ENCODE peak calls at places on chromosomes 11 and 22, in eight cellular contexts. One of them, this sample, is unnamed.

GRCh38 chr11:100991541-100991940 is 138.1 kb downstream of the PGR start:
- DNase-seq in T follicular helper cell: no peak
- DNase-seq in neural progenitor cell: no peak
- DNase-seq in HEK293T: no peak
- DNase-seq in GDM1: no peak
- DNase-seq in stimulated activated CD8-positive, alpha-beta memory T cell treated with anti-CD3 and anti-CD28 coated beads, Interleukin-12 subunit alpha, Interleukin-12 subunit beta, amount 100 ng/mL, for 1 hour: no peak
- DNase-seq in fibroblast of the aortic adventitia: no peak
- DNase-seq in nephron progenitor cell: no peak
- DNase-seq in this sample: no peak

GRCh38 chr22:38454361-38455062 is 487 bp downstream of the KCNJ4 start:
- DNase-seq in T follicular helper cell: no peak
- DNase-seq in neural progenitor cell: peak
- DNase-seq in HEK293T: no peak
- DNase-seq in GDM1: no peak
- DNase-seq in stimulated activated CD8-positive, alpha-beta memory T cell treated with anti-CD3 and anti-CD28 coated beads, Interleukin-12 subunit alpha, Interleukin-12 subunit beta, amount 100 ng/mL, for 1 hour: no peak
- DNase-seq in fibroblast of the aortic adventitia: no peak
- DNase-seq in nephron progenitor cell: peak
- DNase-seq in this sample: no peak

GRCh38 chr11:100740440-100740839 is 53.4 kb downstream of the ARHGAP42 start:
- DNase-seq in T follicular helper cell: no peak
- DNase-seq in neural progenitor cell: no peak
- DNase-seq in HEK293T: no peak
- DNase-seq in GDM1: no peak
- DNase-seq in stimulated activated CD8-positive, alpha-beta memory T cell treated with anti-CD3 and anti-CD28 coated beads, Interleukin-12 subunit alpha, Interleukin-12 subunit beta, amount 100 ng/mL, for 1 hour: no peak
- DNase-seq in fibroblast of the aortic adventitia: peak
- DNase-seq in nephron progenitor cell: no peak
- DNase-seq in this sample: no peak

GRCh38 chr22:42933783-42934144 is 76.7 kb upstream of the ARFGAP3 start:
- DNase-seq in T follicular helper cell: no peak
- DNase-seq in neural progenitor cell: no peak
- DNase-seq in HEK293T: no peak
- DNase-seq in GDM1: no peak
- DNase-seq in stimulated activated CD8-positive, alpha-beta memory T cell treated with anti-CD3 and anti-CD28 coated beads, Interleukin-12 subunit alpha, Interleukin-12 subunit beta, amount 100 ng/mL, for 1 hour: no peak
- DNase-seq in fibroblast of the aortic adventitia: peak
- DNase-seq in nephron progenitor cell: no peak
- DNase-seq in this sample: peak

GRCh38 chr11:14835491-14836105 is 56.4 kb downstream of the CYP2R1 start:
- DNase-seq in T follicular helper cell: no peak
- DNase-seq in neural progenitor cell: no peak
- DNase-seq in HEK293T: no peak
- DNase-seq in GDM1: no peak
- DNase-seq in stimulated activated CD8-positive, alpha-beta memory T cell treated with anti-CD3 and anti-CD28 coated beads, Interleukin-12 subunit alpha, Interleukin-12 subunit beta, amount 100 ng/mL, for 1 hour: no peak
- DNase-seq in fibroblast of the aortic adventitia: no peak
- DNase-seq in nephron progenitor cell: no peak
- DNase-seq in this sample: no peak

GRCh38 chr11:104618949-104619348 is 279.3 kb downstream of the CASP12 start:
- DNase-seq in T follicular helper cell: no peak
- DNase-seq in neural progenitor cell: no peak
- DNase-seq in HEK293T: no peak
- DNase-seq in GDM1: no peak
- DNase-seq in stimulated activated CD8-positive, alpha-beta memory T cell treated with anti-CD3 and anti-CD28 coated beads, Interleukin-12 subunit alpha, Interleukin-12 subunit beta, amount 100 ng/mL, for 1 hour: no peak
- DNase-seq in fibroblast of the aortic adventitia: no peak
- DNase-seq in nephron progenitor cell: no peak
- DNase-seq in this sample: no peak

GRCh38 chr11:9150501-9150900 is 59.1 kb upstream of the SCUBE2 start:
- DNase-seq in T follicular helper cell: no peak
- DNase-seq in neural progenitor cell: no peak
- DNase-seq in HEK293T: no peak
- DNase-seq in GDM1: no peak
- DNase-seq in stimulated activated CD8-positive, alpha-beta memory T cell treated with anti-CD3 and anti-CD28 coated beads, Interleukin-12 subunit alpha, Interleukin-12 subunit beta, amount 100 ng/mL, for 1 hour: no peak
- DNase-seq in fibroblast of the aortic adventitia: peak
- DNase-seq in nephron progenitor cell: no peak
- DNase-seq in this sample: no peak

GRCh38 chr11:46321757-46322156 is 25.5 kb upstream of the DGKZ start:
- DNase-seq in T follicular helper cell: no peak
- DNase-seq in neural progenitor cell: no peak
- DNase-seq in HEK293T: no peak
- DNase-seq in GDM1: no peak
- DNase-seq in stimulated activated CD8-positive, alpha-beta memory T cell treated with anti-CD3 and anti-CD28 coated beads, Interleukin-12 subunit alpha, Interleukin-12 subunit beta, amount 100 ng/mL, for 1 hour: no peak
- DNase-seq in fibroblast of the aortic adventitia: no peak
- DNase-seq in nephron progenitor cell: no peak
- DNase-seq in this sample: no peak

GRCh38 chr11:2467695-2468055 is 22.9 kb downstream of the KCNQ1 start:
- DNase-seq in T follicular helper cell: no peak
- DNase-seq in neural progenitor cell: no peak
- DNase-seq in HEK293T: no peak
- DNase-seq in GDM1: no peak
- DNase-seq in stimulated activated CD8-positive, alpha-beta memory T cell treated with anti-CD3 and anti-CD28 coated beads, Interleukin-12 subunit alpha, Interleukin-12 subunit beta, amount 100 ng/mL, for 1 hour: no peak
- DNase-seq in fibroblast of the aortic adventitia: no peak
- DNase-seq in nephron progenitor cell: no peak
- DNase-seq in this sample: no peak

GRCh38 chr11:68142028-68142412 is 20.8 kb upstream of the CHKA start:
- DNase-seq in T follicular helper cell: no peak
- DNase-seq in neural progenitor cell: no peak
- DNase-seq in HEK293T: no peak
- DNase-seq in GDM1: peak
- DNase-seq in stimulated activated CD8-positive, alpha-beta memory T cell treated with anti-CD3 and anti-CD28 coated beads, Interleukin-12 subunit alpha, Interleukin-12 subunit beta, amount 100 ng/mL, for 1 hour: peak
- DNase-seq in fibroblast of the aortic adventitia: no peak
- DNase-seq in nephron progenitor cell: no peak
- DNase-seq in this sample: no peak

GRCh38 chr11:43790444-43790794 is 90.2 kb upstream of the ALKBH3 start:
- DNase-seq in T follicular helper cell: no peak
- DNase-seq in neural progenitor cell: no peak
- DNase-seq in HEK293T: no peak
- DNase-seq in GDM1: no peak
- DNase-seq in stimulated activated CD8-positive, alpha-beta memory T cell treated with anti-CD3 and anti-CD28 coated beads, Interleukin-12 subunit alpha, Interleukin-12 subunit beta, amount 100 ng/mL, for 1 hour: no peak
- DNase-seq in fibroblast of the aortic adventitia: no peak
- DNase-seq in nephron progenitor cell: no peak
- DNase-seq in this sample: no peak

GRCh38 chr11:1203505-1204271 is 19.2 kb upstream of the MUC5B start:
- DNase-seq in T follicular helper cell: no peak
- DNase-seq in neural progenitor cell: no peak
- DNase-seq in HEK293T: no peak
- DNase-seq in GDM1: no peak
- DNase-seq in stimulated activated CD8-positive, alpha-beta memory T cell treated with anti-CD3 and anti-CD28 coated beads, Interleukin-12 subunit alpha, Interleukin-12 subunit beta, amount 100 ng/mL, for 1 hour: no peak
- DNase-seq in fibroblast of the aortic adventitia: no peak
- DNase-seq in nephron progenitor cell: no peak
- DNase-seq in this sample: no peak

GRCh38 chr11:68798221-68798813 is 43.4 kb downstream of the CPT1A start:
- DNase-seq in T follicular helper cell: peak
- DNase-seq in neural progenitor cell: peak
- DNase-seq in HEK293T: peak
- DNase-seq in GDM1: no peak
- DNase-seq in stimulated activated CD8-positive, alpha-beta memory T cell treated with anti-CD3 and anti-CD28 coated beads, Interleukin-12 subunit alpha, Interleukin-12 subunit beta, amount 100 ng/mL, for 1 hour: peak
- DNase-seq in fibroblast of the aortic adventitia: peak
- DNase-seq in nephron progenitor cell: peak
- DNase-seq in this sample: no peak

GRCh38 chr22:40400173-40400572 is 29.8 kb downstream of the SGSM3 start:
- DNase-seq in T follicular helper cell: peak
- DNase-seq in neural progenitor cell: no peak
- DNase-seq in HEK293T: no peak
- DNase-seq in GDM1: peak
- DNase-seq in stimulated activated CD8-positive, alpha-beta memory T cell treated with anti-CD3 and anti-CD28 coated beads, Interleukin-12 subunit alpha, Interleukin-12 subunit beta, amount 100 ng/mL, for 1 hour: no peak
- DNase-seq in fibroblast of the aortic adventitia: no peak
- DNase-seq in nephron progenitor cell: no peak
- DNase-seq in this sample: no peak

GRCh38 chr11:69008774-69009440 is 4.1 kb downstream of the MRGPRF start:
- DNase-seq in T follicular helper cell: no peak
- DNase-seq in neural progenitor cell: no peak
- DNase-seq in HEK293T: peak
- DNase-seq in GDM1: no peak
- DNase-seq in stimulated activated CD8-positive, alpha-beta memory T cell treated with anti-CD3 and anti-CD28 coated beads, Interleukin-12 subunit alpha, Interleukin-12 subunit beta, amount 100 ng/mL, for 1 hour: no peak
- DNase-seq in fibroblast of the aortic adventitia: peak
- DNase-seq in nephron progenitor cell: peak
- DNase-seq in this sample: peak

GRCh38 chr22:24094966-24095365 is 83.9 kb downstream of the CABIN1 start:
- DNase-seq in T follicular helper cell: no peak
- DNase-seq in neural progenitor cell: no peak
- DNase-seq in HEK293T: no peak
- DNase-seq in GDM1: no peak
- DNase-seq in stimulated activated CD8-positive, alpha-beta memory T cell treated with anti-CD3 and anti-CD28 coated beads, Interleukin-12 subunit alpha, Interleukin-12 subunit beta, amount 100 ng/mL, for 1 hour: no peak
- DNase-seq in fibroblast of the aortic adventitia: no peak
- DNase-seq in nephron progenitor cell: no peak
- DNase-seq in this sample: no peak

GRCh38 chr11:88051386-88051785 is 123.9 kb downstream of the RAB38 start:
- DNase-seq in T follicular helper cell: no peak
- DNase-seq in neural progenitor cell: no peak
- DNase-seq in HEK293T: no peak
- DNase-seq in GDM1: no peak
- DNase-seq in stimulated activated CD8-positive, alpha-beta memory T cell treated with anti-CD3 and anti-CD28 coated beads, Interleukin-12 subunit alpha, Interleukin-12 subunit beta, amount 100 ng/mL, for 1 hour: no peak
- DNase-seq in fibroblast of the aortic adventitia: peak
- DNase-seq in nephron progenitor cell: no peak
- DNase-seq in this sample: no peak

GRCh38 chr11:68658097-68658496 is 26.2 kb upstream of the GAL start:
- DNase-seq in T follicular helper cell: no peak
- DNase-seq in neural progenitor cell: no peak
- DNase-seq in HEK293T: no peak
- DNase-seq in GDM1: no peak
- DNase-seq in stimulated activated CD8-positive, alpha-beta memory T cell treated with anti-CD3 and anti-CD28 coated beads, Interleukin-12 subunit alpha, Interleukin-12 subunit beta, amount 100 ng/mL, for 1 hour: no peak
- DNase-seq in fibroblast of the aortic adventitia: no peak
- DNase-seq in nephron progenitor cell: no peak
- DNase-seq in this sample: no peak

GRCh38 chr22:50191041-50191740 is 5.5 kb downstream of the TRABD start:
- DNase-seq in T follicular helper cell: peak
- DNase-seq in neural progenitor cell: no peak
- DNase-seq in HEK293T: no peak
- DNase-seq in GDM1: peak
- DNase-seq in stimulated activated CD8-positive, alpha-beta memory T cell treated with anti-CD3 and anti-CD28 coated beads, Interleukin-12 subunit alpha, Interleukin-12 subunit beta, amount 100 ng/mL, for 1 hour: peak
- DNase-seq in fibroblast of the aortic adventitia: no peak
- DNase-seq in nephron progenitor cell: peak
- DNase-seq in this sample: no peak

GRCh38 chr11:33942954-33943353 is 51.1 kb upstream of the LMO2 start:
- DNase-seq in T follicular helper cell: no peak
- DNase-seq in neural progenitor cell: no peak
- DNase-seq in HEK293T: no peak
- DNase-seq in GDM1: no peak
- DNase-seq in stimulated activated CD8-positive, alpha-beta memory T cell treated with anti-CD3 and anti-CD28 coated beads, Interleukin-12 subunit alpha, Interleukin-12 subunit beta, amount 100 ng/mL, for 1 hour: no peak
- DNase-seq in fibroblast of the aortic adventitia: peak
- DNase-seq in nephron progenitor cell: no peak
- DNase-seq in this sample: no peak

GRCh38 chr11:121881806-121882205 is 234.2 kb downstream of the BLID start:
- DNase-seq in T follicular helper cell: no peak
- DNase-seq in neural progenitor cell: no peak
- DNase-seq in HEK293T: no peak
- DNase-seq in GDM1: no peak
- DNase-seq in stimulated activated CD8-positive, alpha-beta memory T cell treated with anti-CD3 and anti-CD28 coated beads, Interleukin-12 subunit alpha, Interleukin-12 subunit beta, amount 100 ng/mL, for 1 hour: no peak
- DNase-seq in fibroblast of the aortic adventitia: peak
- DNase-seq in nephron progenitor cell: no peak
- DNase-seq in this sample: no peak

GRCh38 chr11:82930734-82931133 is 29.2 kb downstream of the DDIAS start:
- DNase-seq in T follicular helper cell: no peak
- DNase-seq in neural progenitor cell: no peak
- DNase-seq in HEK293T: no peak
- DNase-seq in GDM1: no peak
- DNase-seq in stimulated activated CD8-positive, alpha-beta memory T cell treated with anti-CD3 and anti-CD28 coated beads, Interleukin-12 subunit alpha, Interleukin-12 subunit beta, amount 100 ng/mL, for 1 hour: no peak
- DNase-seq in fibroblast of the aortic adventitia: no peak
- DNase-seq in nephron progenitor cell: no peak
- DNase-seq in this sample: no peak

GRCh38 chr11:89487016-89487415 is 4.2 kb downstream of the NOX4 start:
- DNase-seq in T follicular helper cell: no peak
- DNase-seq in neural progenitor cell: no peak
- DNase-seq in HEK293T: no peak
- DNase-seq in GDM1: no peak
- DNase-seq in stimulated activated CD8-positive, alpha-beta memory T cell treated with anti-CD3 and anti-CD28 coated beads, Interleukin-12 subunit alpha, Interleukin-12 subunit beta, amount 100 ng/mL, for 1 hour: no peak
- DNase-seq in fibroblast of the aortic adventitia: peak
- DNase-seq in nephron progenitor cell: no peak
- DNase-seq in this sample: no peak